ENCODE peak calls at places on chromosome 10, in seven cellular contexts. Q is iris pigment epithelial cell; M is activated naive CD4-positive, alpha-beta T cell treated with Interleukin-2 at 50 U/mL for 16 hours; D is NCI-H1694; Z is endodermal cell; I is neural crest cell; Y is dorsolateral prefrontal cortex. U is an unnamed sample.

GRCh38 chr10:112832361-112832878 is 117.6 kb upstream of the TCF7L2 start:
- DNase-seq in Q (peak), M (no peak), D (no peak), Z (peak), I (no peak), Y (no peak), U (no peak)

GRCh38 chr10:76717141-76717540 is 920.5 kb downstream of the KCNMA1 start:
- DNase-seq in Q (peak), M (no peak), D (no peak), Z (no peak), I (no peak), Y (no peak), U (no peak)

GRCh38 chr10:93554760-93555432 is 11.6 kb upstream of the FFAR4 start:
- DNase-seq in Q (peak), M (peak), D (peak), Z (peak), I (peak), Y (no peak), U (peak)

GRCh38 chr10:125370578-125370977 is 210.2 kb upstream of the CTBP2 start:
- DNase-seq in Q (no peak), M (no peak), D (no peak), Z (peak), I (peak), Y (no peak), U (peak)

GRCh38 chr10:124387078-124387874 is 31.4 kb downstream of the OAT start:
- DNase-seq in Q (no peak), M (no peak), D (no peak), Z (peak), I (no peak), Y (no peak), U (no peak)

GRCh38 chr10:9209105-9209798 is 1154.8 kb downstream of the GATA3 start:
- DNase-seq in Q (peak), M (peak), D (peak), Z (peak), I (peak), Y (peak), U (peak)

GRCh38 chr10:98425511-98426352 is 10.8 kb upstream of the PYROXD2 start:
- DNase-seq in Q (peak), M (peak), D (peak), Z (peak), I (peak), Y (no peak), U (no peak)

GRCh38 chr10:24930427-24930826 is 22.0 kb downstream of the PRTFDC1 start:
- DNase-seq in Q (no peak), M (no peak), D (no peak), Z (no peak), I (no peak), Y (no peak), U (no peak)

GRCh38 chr10:13146383-13146782 is 15.0 kb upstream of the MCM10 start:
- DNase-seq in Q (peak), M (no peak), D (no peak), Z (no peak), I (no peak), Y (no peak), U (no peak)

GRCh38 chr10:100972115-100972903 is 3.0 kb downstream of the SEMA4G start:
- DNase-seq in Q (no peak), M (no peak), D (no peak), Z (no peak), I (no peak), Y (no peak), U (no peak)

GRCh38 chr10:104098360-104098925 is 12.8 kb upstream of the COL17A1 start:
- DNase-seq in Q (peak), M (no peak), D (no peak), Z (no peak), I (no peak), Y (no peak), U (no peak)

GRCh38 chr10:122181055-122181732 is 89.9 kb upstream of the BTBD16 start:
- DNase-seq in Q (peak), M (no peak), D (no peak), Z (no peak), I (no peak), Y (no peak), U (no peak)

GRCh38 chr10:5234106-5234877 is 37.7 kb downstream of the AKR1C4 start:
- DNase-seq in Q (peak), M (no peak), D (no peak), Z (no peak), I (no peak), Y (no peak), U (no peak)

GRCh38 chr10:129455625-129456024 is 11.4 kb upstream of the MGMT start:
- DNase-seq in Q (no peak), M (no peak), D (no peak), Z (no peak), I (no peak), Y (no peak), U (no peak)

GRCh38 chr10:131832056-131832685 is 68.6 kb upstream of the PPP2R2D start:
- DNase-seq in Q (no peak), M (no peak), D (no peak), Z (no peak), I (no peak), Y (peak), U (no peak)

GRCh38 chr10:92691591-92692084 is 1.9 kb downstream of the HHEX start:
- DNase-seq in Q (no peak), M (peak), D (no peak), Z (peak), I (peak), Y (no peak), U (no peak)

GRCh38 chr10:129417882-129418281 is 49.2 kb upstream of the MGMT start:
- DNase-seq in Q (no peak), M (no peak), D (peak), Z (no peak), I (no peak), Y (no peak), U (no peak)

GRCh38 chr10:12156367-12157123 is 27.1 kb downstream of the SEC61A2 start:
- DNase-seq in Q (no peak), M (no peak), D (no peak), Z (no peak), I (no peak), Y (no peak), U (no peak)

GRCh38 chr10:116753759-116754158 is 11.4 kb upstream of the HSPA12A start:
- DNase-seq in Q (no peak), M (no peak), D (no peak), Z (no peak), I (no peak), Y (no peak), U (no peak)

GRCh38 chr10:62818426-62819011 is 2.4 kb upstream of the EGR2 start:
- DNase-seq in Q (no peak), M (peak), D (no peak), Z (peak), I (peak), Y (no peak), U (no peak)

GRCh38 chr10:103653581-103654020 is 160.1 kb downstream of the NEURL1 start:
- DNase-seq in Q (no peak), M (no peak), D (no peak), Z (no peak), I (no peak), Y (no peak), U (peak)

GRCh38 chr10:75143353-75143752 is 31.9 kb downstream of the SAMD8 start:
- DNase-seq in Q (peak), M (no peak), D (no peak), Z (no peak), I (no peak), Y (no peak), U (no peak)

GRCh38 chr10:98577168-98577567 is 130.4 kb upstream of the HPS1 start:
- DNase-seq in Q (no peak), M (no peak), D (no peak), Z (no peak), I (no peak), Y (no peak), U (no peak)

GRCh38 chr10:43209064-43209455 is 57.8 kb downstream of the RASGEF1A start:
- DNase-seq in Q (no peak), M (no peak), D (no peak), Z (peak), I (no peak), Y (no peak), U (no peak)

GRCh38 chr10:4281207-4281825 is 496.3 kb upstream of the KLF6 start:
- DNase-seq in Q (peak), M (no peak), D (no peak), Z (no peak), I (no peak), Y (no peak), U (no peak)

GRCh38 chr10:91587710-91588638 is 44.9 kb downstream of the PPP1R3C start:
- DNase-seq in Q (peak), M (no peak), D (no peak), Z (no peak), I (no peak), Y (no peak), U (no peak)

GRCh38 chr10:80473692-80474596 is 19.8 kb downstream of the TSPAN14 start:
- DNase-seq in Q (peak), M (no peak), D (no peak), Z (no peak), I (no peak), Y (no peak), U (no peak)

GRCh38 chr10:8036521-8037198 is 17.8 kb upstream of the GATA3 start:
- DNase-seq in Q (no peak), M (no peak), D (no peak), Z (peak), I (no peak), Y (no peak), U (no peak)

GRCh38 chr10:27744478-27745379 is 890 bp downstream of the MKX start:
- DNase-seq in Q (peak), M (peak), D (no peak), Z (no peak), I (peak), Y (no peak), U (no peak)

GRCh38 chr10:129767751-129768150 is 196.3 kb downstream of the EBF3 start:
- DNase-seq in Q (no peak), M (no peak), D (no peak), Z (peak), I (no peak), Y (no peak), U (no peak)

GRCh38 chr10:78381072-78381471 is 347.4 kb downstream of the RPS24 start:
- DNase-seq in Q (no peak), M (no peak), D (no peak), Z (peak), I (no peak), Y (no peak), U (no peak)

GRCh38 chr10:133039107-133039822 is 48.5 kb upstream of the ADGRA1 start:
- DNase-seq in Q (peak), M (no peak), D (no peak), Z (peak), I (no peak), Y (no peak), U (no peak)

GRCh38 chr10:32205666-32206065 is 141.3 kb downstream of the EPC1 start:
- DNase-seq in Q (peak), M (no peak), D (no peak), Z (no peak), I (no peak), Y (no peak), U (no peak)

GRCh38 chr10:71206911-71207310 is 5.5 kb upstream of the UNC5B start:
- DNase-seq in Q (no peak), M (no peak), D (no peak), Z (peak), I (no peak), Y (no peak), U (no peak)

GRCh38 chr10:63286754-63287264 is 153.7 kb downstream of the NRBF2 start:
- DNase-seq in Q (no peak), M (no peak), D (no peak), Z (no peak), I (no peak), Y (no peak), U (no peak)

GRCh38 chr10:82037076-82037475 is 162.1 kb downstream of the NRG3 start:
- DNase-seq in Q (no peak), M (no peak), D (no peak), Z (no peak), I (no peak), Y (peak), U (peak)

GRCh38 chr10:33365871-33366411 is 31.5 kb upstream of the NRP1 start:
- DNase-seq in Q (peak), M (no peak), D (no peak), Z (no peak), I (no peak), Y (no peak), U (no peak)

GRCh38 chr10:34697366-34698247 is 117.5 kb downstream of the PARD3 start:
- DNase-seq in Q (no peak), M (no peak), D (no peak), Z (peak), I (no peak), Y (no peak), U (no peak)